ENCODE peak calls at places on chromosomes 7 and 10, in five cellular contexts. R, Q, E, D and U are unnamed samples. For H3K4me1, the result is how much of the 10 kb centered on the place peaks cover.

GRCh38 chr10:22321156-22321711 is 335 bp downstream of the BMI1 start:
- DNase-seq in Q (peak), R (peak), E (peak), D (peak), U (peak)

GRCh38 chr7:100773491-100773890 is 40.1 kb downstream of the ZAN start:
- DNase-seq in R (no peak), E (no peak), D (no peak), Q (no peak), U (no peak)

GRCh38 chr7:114086906-114087651 is 168.3 kb upstream of the PPP1R3A start:
- DNase-seq in Q (no peak), D (peak), R (peak), E (no peak), U (peak)

GRCh38 chr7:106668853-106669539 is 8.0 kb upstream of the CCDC71L start:
- DNase-seq in E (no peak), Q (no peak), R (no peak), D (no peak), U (no peak)

GRCh38 chr10:33129987-33130386 is 172.0 kb upstream of the ITGB1 start:
- DNase-seq in E (no peak), Q (no peak), R (no peak), D (peak), U (no peak)

GRCh38 chr7:82323806-82324205 is 119.8 kb downstream of the CACNA2D1 start:
- DNase-seq in Q (no peak), R (no peak), E (no peak), D (no peak), U (no peak)

GRCh38 chr10:73876971-73877370 is 2.6 kb upstream of the CAMK2G start:
- DNase-seq in R (no peak), D (peak), E (no peak), Q (no peak), U (no peak)

GRCh38 chr7:43873300-43873699 is 4.0 kb upstream of the MRPS24 start:
- DNase-seq in D (peak), R (no peak), E (no peak), Q (no peak), U (peak)

GRCh38 chr7:134174797-134175261 is 47.7 kb downstream of the LRGUK start:
- DNase-seq in Q (no peak), D (peak), E (no peak), R (no peak), U (no peak)

GRCh38 chr7:118217068-118217715 is 7.3 kb upstream of the ANKRD7 start:
- DNase-seq in R (no peak), Q (no peak), E (no peak), D (no peak), U (no peak)
- H3K4me1 ChIP-seq in R (under half), Q (under half), E (under half), D (under half), U (under half)

GRCh38 chr7:137625197-137625596 is 221.6 kb downstream of the DGKI start:
- DNase-seq in R (no peak), D (peak), E (no peak), Q (no peak), U (no peak)
- TF ChIP-seq CTCF in R (no peak), D (no peak), E (no peak), Q (no peak), U (no peak)

DNA sequence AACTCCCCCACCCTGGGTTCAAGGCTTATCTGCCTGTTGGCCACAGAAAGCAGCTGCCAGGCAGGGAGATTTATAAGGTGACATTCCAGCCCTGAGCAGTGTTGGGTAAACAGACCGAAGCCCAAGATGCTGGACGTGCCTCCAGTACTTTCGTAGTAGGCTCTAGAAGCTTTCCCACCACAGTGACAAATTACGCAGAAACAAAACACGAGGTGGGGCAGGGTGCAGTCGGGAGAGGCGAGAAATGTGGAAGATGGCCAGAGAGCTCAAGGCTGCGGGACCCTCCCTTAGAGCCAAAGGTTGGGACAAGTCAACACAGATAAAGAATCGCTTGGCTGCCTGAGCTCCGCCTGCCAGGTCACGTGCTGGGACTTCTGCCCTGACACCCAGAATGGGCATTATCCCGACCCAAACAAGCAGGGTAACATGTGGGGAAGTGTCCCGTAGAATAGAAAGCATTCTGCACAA is 41.0 kb downstream of the CCDC3 start:
- DNase-seq in R (no peak), Q (no peak), D (no peak), E (no peak), U (no peak)
- H3K27ac ChIP-seq in R (no peak), Q (no peak), D (no peak), E (peak), U (no peak)

GRCh38 chr10:132626761-132627735 is 89.5 kb downstream of the INPP5A start:
- DNase-seq in D (no peak), E (no peak), R (no peak), Q (no peak), U (peak)
- H3K4me1 ChIP-seq in D (half or more), E (half or more), R (under half), Q (under half), U (half or more)

GRCh38 chr10:75654777-75655176 is 223.4 kb downstream of the LRMDA start:
- DNase-seq in Q (no peak), R (no peak), D (peak), E (no peak), U (no peak)
- TF ChIP-seq CTCF in Q (no peak), R (no peak), D (no peak), E (no peak), U (no peak)

GRCh38 chr7:26423436-26423835 is 131.8 kb downstream of the SNX10 start:
- DNase-seq in R (no peak), Q (no peak), E (no peak), D (no peak), U (no peak)
- H3K27ac ChIP-seq in R (no peak), Q (no peak), E (no peak), D (no peak), U (no peak)

GRCh38 chr7:30871655-30872054 is 40.0 kb upstream of the AQP1 start:
- DNase-seq in Q (no peak), D (no peak), E (no peak), R (no peak), U (no peak)
- H3K4me1 ChIP-seq in Q (under half), D (under half), E (under half), R (under half), U (under half)

GRCh38 chr10:89416465-89416864 is 2.1 kb downstream of the IFIT5 start:
- DNase-seq in Q (no peak), E (no peak), R (no peak), D (peak), U (no peak)

GRCh38 chr10:89414146-89414878 is at the start of gene IFIT5:
- DNase-seq in D (peak), E (peak), R (peak), Q (peak), U (peak)

GRCh38 chr10:89414879-89415821 is 782 bp downstream of the IFIT5 start:
- DNase-seq in E (peak), D (peak), R (peak), Q (no peak), U (peak)

GRCh38 chr10:89421018-89421476 is 6.7 kb downstream of the IFIT5 start:
- DNase-seq in R (no peak), D (no peak), Q (no peak), E (no peak), U (no peak)

DNA sequence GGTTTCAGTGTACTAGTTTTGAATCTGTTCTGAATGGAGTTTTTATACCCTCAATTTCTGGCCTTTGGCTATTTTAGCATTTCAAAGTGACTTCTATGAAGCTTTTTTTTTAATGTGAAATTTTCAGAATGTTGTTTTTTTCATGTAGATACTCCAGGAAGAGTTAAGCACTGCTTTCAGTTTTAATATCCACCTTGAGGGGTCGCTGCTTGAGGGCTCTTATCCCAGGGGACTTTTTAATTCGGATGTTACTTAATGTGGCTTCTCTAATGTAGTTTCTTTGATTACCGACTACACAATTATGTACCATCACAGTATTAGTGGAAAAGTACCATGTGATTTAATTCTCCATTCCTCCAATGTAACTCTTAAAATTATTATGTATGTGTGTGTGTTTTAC is 5.2 kb downstream of the IFIT5 start:
- DNase-seq in Q (peak), E (no peak), R (no peak), D (peak), U (no peak)
- TF ChIP-seq CTCF in Q (peak), E (peak), R (no peak), D (peak), U (no peak)